ENCODE peak calls at places on chromosomes 1 and 21, in eight cellular contexts. S is GM23248, I is PC-3, Y is fibroblast of the aortic adventitia, B is heart left ventricle, R is K562, O is endodermal cell, A is mesenchymal stem cell. D is an unnamed sample.

GRCh38 chr1:32681501-32681900 is 21.1 kb downstream of the SYNC start:
- DNase-seq in S (no peak), I (no peak), Y (peak), B (no peak), R (no peak), O (no peak), A (no peak), D (no peak)

GRCh38 chr1:167016090-167016750 is 27.1 kb downstream of the MAEL start:
- DNase-seq in S (no peak), I (no peak), Y (peak), B (no peak), R (no peak), O (no peak), A (no peak), D (no peak)

GRCh38 chr1:181504294-181505115 is 21.2 kb downstream of the CACNA1E start:
- DNase-seq in S (peak), I (peak), Y (no peak), B (no peak), R (peak), O (peak), A (no peak), D (no peak)

GRCh38 chr1:151905070-151905442 is 4.3 kb downstream of the THEM4 start:
- DNase-seq in S (no peak), I (no peak), Y (peak), B (no peak), R (peak), O (no peak), A (no peak), D (no peak)

GRCh38 chr1:186859995-186860394 is 31.2 kb downstream of the PLA2G4A start:
- DNase-seq in S (no peak), I (no peak), Y (no peak), B (no peak), R (no peak), O (no peak), A (no peak), D (no peak)

GRCh38 chr1:41639332-41639936 is 155.0 kb upstream of the EDN2 start:
- DNase-seq in S (peak), I (no peak), Y (no peak), B (no peak), R (no peak), O (peak), A (peak), D (peak)

GRCh38 chr1:31742462-31743212 is 21.5 kb downstream of the ADGRB2 start:
- DNase-seq in S (no peak), I (no peak), Y (no peak), B (no peak), R (peak), O (peak), A (no peak), D (no peak)

GRCh38 chr21:45264146-45264918 is 23.4 kb downstream of the POFUT2 start:
- DNase-seq in S (no peak), I (no peak), Y (no peak), B (peak), R (no peak), O (peak), A (no peak), D (no peak)

GRCh38 chr1:197145451-197146029 is 929 bp downstream of the ASPM start:
- DNase-seq in S (peak), I (no peak), Y (no peak), B (no peak), R (no peak), O (no peak), A (peak), D (no peak)

GRCh38 chr1:223756806-223757700 is 44.7 kb downstream of the CAPN2 start:
- DNase-seq in S (no peak), I (no peak), Y (no peak), B (no peak), R (no peak), O (no peak), A (no peak), D (no peak)

GRCh38 chr1:234743866-234744581 is 134.0 kb upstream of the IRF2BP2 start:
- DNase-seq in S (peak), I (no peak), Y (peak), B (no peak), R (no peak), O (peak), A (no peak), D (no peak)

GRCh38 chr1:39964552-39964951 is 9.6 kb downstream of the MFSD2A start:
- DNase-seq in S (no peak), I (no peak), Y (no peak), B (no peak), R (no peak), O (no peak), A (no peak), D (no peak)

GRCh38 chr1:86913399-86913895 is 479 bp downstream of the SELENOF start:
- DNase-seq in S (peak), I (peak), Y (peak), B (peak), R (peak), O (peak), A (peak), D (peak)

DNA sequence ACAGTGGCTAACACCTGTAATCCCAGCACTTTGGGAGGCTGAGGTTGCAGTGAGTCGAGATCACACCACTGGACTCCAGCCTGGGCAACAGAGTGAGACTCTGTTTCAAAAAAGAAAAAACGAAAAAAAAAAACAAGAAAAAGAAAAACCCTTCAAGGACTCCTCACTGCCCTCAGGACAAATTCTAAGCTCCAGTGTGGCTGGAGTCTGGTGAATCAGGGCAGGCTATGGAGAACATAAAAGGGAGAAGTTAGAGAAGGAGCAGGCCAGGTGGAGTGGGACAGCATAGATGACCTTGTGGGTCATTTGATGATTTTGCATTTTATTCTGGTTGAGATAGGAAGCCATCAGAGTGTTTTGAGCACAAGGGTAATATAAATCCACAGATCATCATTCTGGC is 12.5 kb upstream of the UAP1 start:
- DNase-seq in S (peak), I (no peak), Y (no peak), B (no peak), R (no peak), O (no peak), A (no peak), D (no peak)
- H3K4me3 ChIP-seq in S (no peak), I (no peak), Y (no peak), B (no peak), R (no peak), O (no peak), A (no peak), D (no peak)

GRCh38 chr21:36915701-36916075 is 50.8 kb downstream of the HLCS start:
- DNase-seq in S (no peak), I (no peak), Y (no peak), B (no peak), R (no peak), O (no peak), A (no peak), D (no peak)

GRCh38 chr21:36915014-36915700 is 51.3 kb downstream of the HLCS start:
- DNase-seq in S (no peak), I (no peak), Y (no peak), B (no peak), R (no peak), O (no peak), A (no peak), D (no peak)

GRCh38 chr21:36914244-36915013 is 52.0 kb downstream of the HLCS start:
- DNase-seq in S (no peak), I (no peak), Y (no peak), B (no peak), R (no peak), O (no peak), A (no peak), D (no peak)

GRCh38 chr21:36910581-36911307 is 55.7 kb downstream of the HLCS start:
- DNase-seq in S (peak), I (peak), Y (peak), B (peak), R (no peak), O (no peak), A (peak), D (no peak)

GRCh38 chr21:36913247-36914169 is 53.0 kb downstream of the HLCS start:
- DNase-seq in S (no peak), I (peak), Y (no peak), B (no peak), R (no peak), O (no peak), A (no peak), D (no peak)
- H3K4me3 ChIP-seq in S (no peak), I (no peak), Y (no peak), B (no peak), R (no peak), O (no peak), A (no peak), D (no peak)

DNA sequence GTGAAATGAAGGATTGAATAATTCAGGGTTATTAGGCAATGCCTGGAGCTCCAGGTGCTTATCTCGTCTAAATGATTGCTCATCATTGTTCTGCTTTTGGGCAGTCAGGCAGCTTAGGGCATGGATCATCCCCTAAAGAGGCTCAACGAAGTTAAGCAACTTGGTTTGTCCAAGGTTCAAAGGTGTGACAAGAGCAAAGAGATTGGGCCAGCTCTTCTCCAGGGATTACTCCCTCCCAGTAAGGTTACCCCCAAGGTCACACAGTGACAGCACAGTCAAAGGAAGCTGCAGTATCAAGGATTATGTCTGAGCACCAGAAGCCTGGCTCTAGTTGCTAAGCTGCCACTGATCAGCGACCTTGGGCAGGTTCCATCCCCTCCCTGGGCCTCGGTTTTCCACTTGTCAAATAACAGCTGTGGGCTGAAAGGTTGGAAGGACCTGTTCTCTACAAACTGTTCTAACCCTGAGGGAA is 6.8 kb downstream of the ETNK2 start:
- DNase-seq in S (no peak), I (no peak), Y (no peak), B (peak), R (no peak), O (no peak), A (no peak), D (no peak)
- H3K4me3 ChIP-seq in S (no peak), I (no peak), Y (no peak), B (no peak), R (no peak), O (no peak), A (no peak), D (no peak)

DNA sequence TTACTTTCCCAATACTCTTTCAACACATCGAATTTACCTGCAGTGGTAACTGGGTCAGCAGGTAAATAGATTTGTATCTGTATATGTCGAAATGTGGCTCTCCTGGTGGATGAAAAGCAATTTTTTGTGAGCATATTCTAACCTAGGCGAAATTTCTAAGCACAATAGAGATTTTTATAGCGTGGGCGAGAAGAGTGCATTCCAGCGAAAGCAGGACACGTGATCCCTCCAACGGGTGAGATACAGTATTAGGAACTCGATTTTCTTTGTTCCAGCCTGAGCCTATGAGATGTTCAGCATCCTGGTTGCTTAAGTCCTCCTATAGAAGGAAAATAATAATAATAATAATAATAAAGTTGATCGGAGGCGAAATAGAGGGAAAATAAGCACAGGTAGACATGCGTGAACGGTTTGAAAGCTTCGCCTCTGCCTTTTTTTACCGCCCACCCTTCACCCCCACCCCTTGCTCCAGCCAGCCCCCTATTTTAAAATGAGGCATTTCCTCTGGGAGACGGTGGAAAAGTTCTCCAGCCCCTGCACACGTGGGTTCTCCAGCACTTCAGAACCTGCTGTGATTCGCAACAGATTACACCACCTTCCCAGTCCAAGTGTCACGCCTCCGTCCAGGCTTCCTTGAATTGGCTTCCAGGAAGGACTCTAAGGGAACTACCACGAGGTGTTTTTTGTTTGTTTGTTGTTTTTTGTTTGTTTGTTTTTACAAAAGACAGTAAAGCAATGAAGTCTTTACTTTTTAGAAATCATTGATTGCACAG is 2.4 kb downstream of the LRRC7 start:
- DNase-seq in S (no peak), I (no peak), Y (no peak), B (no peak), R (no peak), O (peak), A (peak), D (no peak)
- H3K4me3 ChIP-seq in S (no peak), I (no peak), Y (no peak), B (peak), R (no peak), O (peak), A (peak), D (peak)

GRCh38 chr1:18927654-18928272 is 25.4 kb upstream of the ALDH4A1 start:
- DNase-seq in S (no peak), I (peak), Y (peak), B (no peak), R (no peak), O (no peak), A (no peak), D (no peak)
- H3K4me3 ChIP-seq in S (no peak), I (peak), Y (no peak), B (no peak), R (no peak), O (no peak), A (no peak), D (no peak)

DNA sequence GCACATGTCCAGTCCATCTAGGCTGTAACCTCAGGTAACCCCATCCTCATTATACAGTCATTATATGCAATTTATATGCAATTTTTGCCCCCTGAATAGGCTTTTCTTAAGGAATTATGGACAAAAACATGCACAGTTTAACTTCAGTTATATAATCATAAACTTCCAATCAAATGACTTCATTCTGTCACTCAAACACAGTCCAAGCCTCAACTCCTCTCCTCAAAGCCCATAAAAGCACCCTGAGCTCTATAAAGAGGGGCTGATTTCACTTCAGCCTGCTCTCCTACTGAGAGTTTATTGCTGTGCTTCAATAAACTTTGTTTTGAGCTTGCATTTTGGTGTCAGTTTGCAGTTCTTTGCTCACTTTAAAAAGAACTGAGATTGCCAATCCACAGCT is 1805.5 kb downstream of the BRINP3 start:
- DNase-seq in S (no peak), I (no peak), Y (no peak), B (no peak), R (no peak), O (no peak), A (no peak), D (no peak)
- H3K4me3 ChIP-seq in S (no peak), I (no peak), Y (no peak), B (no peak), R (no peak), O (no peak), A (no peak), D (no peak)

GRCh38 chr1:227887697-227888403 is 59.9 kb downstream of the WNT9A start:
- DNase-seq in S (no peak), I (no peak), Y (no peak), B (peak), R (no peak), O (peak), A (peak), D (peak)

GRCh38 chr1:227885135-227885647 is 62.5 kb downstream of the WNT9A start:
- DNase-seq in S (no peak), I (no peak), Y (no peak), B (peak), R (no peak), O (no peak), A (no peak), D (peak)

GRCh38 chr1:227885648-227886502 is 61.9 kb downstream of the WNT9A start:
- DNase-seq in S (peak), I (peak), Y (peak), B (peak), R (peak), O (peak), A (no peak), D (peak)

GRCh38 chr1:227886993-227887696 is 60.6 kb downstream of the WNT9A start:
- DNase-seq in S (peak), I (no peak), Y (peak), B (peak), R (no peak), O (peak), A (peak), D (no peak)

GRCh38 chr1:227886503-227886961 is 61.2 kb downstream of the WNT9A start:
- DNase-seq in S (no peak), I (no peak), Y (no peak), B (peak), R (no peak), O (peak), A (no peak), D (no peak)
- H3K4me3 ChIP-seq in S (peak), I (no peak), Y (no peak), B (peak), R (no peak), O (no peak), A (no peak), D (peak)

D was measured in dorsolateral prefrontal cortex.